ENCODE peak calls at places on chromosomes 4 and X, in four cellular contexts. I is stomach, Q is cardiac muscle cell, M is BE2C. N is an unnamed sample.

GRCh38 chrX:153381684-153382532 is 19.2 kb downstream of the PNMA6E start:
- DNase-seq in I (no peak), M (peak; percentile 86), Q (peak; percentile 78), N (no peak)

GRCh38 chrX:120769576-120770341 is 105.9 kb downstream of the CT47B1 start:
- DNase-seq in M (no peak), Q (peak; percentile 28), I (no peak), N (no peak)

GRCh38 chr4:53365121-53365485 is 758 bp downstream of the SCFD2 start:
- DNase-seq in M (peak; percentile 40), Q (peak; percentile 14), I (no peak), N (no peak)

GRCh38 chr4:143728171-143728570 is 27.7 kb upstream of the FREM3 start:
- DNase-seq in M (no peak), I (no peak), Q (no peak), N (no peak)

GRCh38 chr4:180160195-180160985 is 2082.8 kb upstream of the TENM3 start:
- DNase-seq in Q (no peak), M (no peak), I (no peak), N (no peak)

GRCh38 chr4:91837608-91838029 is 466.1 kb upstream of the GRID2 start:
- DNase-seq in Q (peak; percentile 3), M (no peak), I (no peak), N (no peak)

GRCh38 chrX:149527705-149528104 is 13.1 kb upstream of the EOLA1 start:
- DNase-seq in I (no peak), Q (peak; percentile 12), M (no peak), N (no peak)

GRCh38 chrX:150234126-150234525 is 129.0 kb upstream of the MAMLD1 start:
- DNase-seq in I (no peak), M (no peak), Q (no peak), N (no peak)

GRCh38 chr4:2256781-2257191 is 5.1 kb downstream of the MXD4 start:
- DNase-seq in M (no peak), Q (no peak), I (peak; percentile 63), N (peak; percentile 94)
- H3K4me1 ChIP-seq in M (peaks cover 8% of the 10 kb centered on the region), Q (no peaks in the 10 kb centered on the region), I (peaks cover 59% of the 10 kb centered on the region), N (peaks cover 74% of the 10 kb centered on the region)

GRCh38 chr4:146639414-146639814 is 721 bp downstream of the POU4F2 start:
- DNase-seq in I (no peak), Q (no peak), M (no peak), N (no peak)
- H3K27me3 ChIP-seq in I (peaks cover 99% of the 10 kb centered on the region), Q (peaks cover 99% of the 10 kb centered on the region), M (peaks cover 99% of the 10 kb centered on the region), N (peaks cover 67% of the 10 kb centered on the region)

GRCh38 chr4:56051710-56052075 is 102.9 kb downstream of the CEP135 start:
- DNase-seq in Q (no peak), M (no peak), I (no peak), N (no peak)
- H3K4me1 ChIP-seq in Q (peaks cover 3% of the 10 kb centered on the region), M (peaks cover 21% of the 10 kb centered on the region), I (peaks cover 15% of the 10 kb centered on the region), N (no peaks in the 10 kb centered on the region)

GRCh38 chrX:110671068-110671803 is 124.4 kb downstream of the CHRDL1 start:
- DNase-seq in M (no peak), Q (no peak), I (no peak), N (no peak)
- H3K27me3 ChIP-seq in M (no peaks in the 10 kb centered on the region), Q (peaks cover 6% of the 10 kb centered on the region), I (no peaks in the 10 kb centered on the region), N (no peaks in the 10 kb centered on the region)

DNA sequence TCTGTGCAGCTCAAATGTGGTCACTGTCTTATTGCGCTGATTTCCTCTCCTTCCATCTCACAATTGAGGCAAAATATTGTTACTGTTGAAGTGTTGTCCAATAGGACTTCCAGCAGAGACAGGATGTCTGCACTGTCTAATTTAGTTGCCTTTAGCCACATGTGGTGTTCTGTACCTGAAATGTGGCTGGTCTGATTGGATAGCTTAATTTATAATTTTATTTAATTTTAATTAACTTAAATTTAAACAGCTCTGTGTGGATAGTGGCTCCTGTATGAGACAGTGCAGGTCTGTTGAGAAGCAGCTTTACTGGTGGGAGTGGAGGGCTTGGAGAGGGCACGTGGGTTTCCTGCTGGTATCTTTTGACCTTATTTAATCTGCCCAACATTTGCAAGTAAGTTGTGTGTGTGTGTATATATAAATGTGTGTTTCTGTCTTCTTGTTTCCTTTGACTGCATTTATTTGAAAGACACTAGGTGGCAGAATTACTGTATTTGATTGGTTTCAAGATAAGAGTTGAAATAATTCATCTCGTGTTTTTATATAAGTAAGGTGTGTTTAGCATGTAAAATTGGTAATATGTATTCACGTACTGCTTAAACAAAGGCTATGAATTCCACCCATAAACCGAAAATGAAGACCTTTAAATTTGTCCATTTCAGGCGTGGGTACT is 55.3 kb upstream of the MSANTD1 start:
- DNase-seq in I (no peak), Q (no peak), M (peak; percentile 25), N (no peak)
- H3K4me1 ChIP-seq in I (no peaks in the 10 kb centered on the region), Q (no peaks in the 10 kb centered on the region), M (peaks cover 13% of the 10 kb centered on the region), N (no peaks in the 10 kb centered on the region)

DNA sequence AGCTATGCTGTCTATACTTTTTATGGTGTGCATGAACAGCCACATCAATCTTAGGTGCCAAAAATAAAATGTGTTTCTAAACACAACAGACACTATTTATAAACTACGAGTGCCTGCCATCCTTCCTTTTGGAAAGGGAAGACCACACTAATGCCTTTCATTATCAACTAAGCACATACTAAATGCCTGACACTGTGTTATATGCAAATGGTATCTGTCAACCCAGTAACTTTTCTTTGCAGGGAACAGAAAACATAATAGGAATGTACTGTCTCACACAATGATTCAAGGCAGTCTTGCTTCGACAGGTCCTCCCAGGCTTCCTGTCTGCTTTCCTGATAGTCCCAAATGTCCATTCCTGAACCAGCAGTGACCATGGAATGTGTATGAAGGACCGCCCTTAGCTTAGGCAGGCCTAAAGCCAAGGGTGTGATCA is 43.8 kb downstream of the ADGRA3 start:
- DNase-seq in I (no peak), M (no peak), Q (peak; percentile 23), N (no peak)
- H3K27me3 ChIP-seq in I (no peaks in the 10 kb centered on the region), M (no peaks in the 10 kb centered on the region), Q (no peaks in the 10 kb centered on the region), N (no peaks in the 10 kb centered on the region)

DNA sequence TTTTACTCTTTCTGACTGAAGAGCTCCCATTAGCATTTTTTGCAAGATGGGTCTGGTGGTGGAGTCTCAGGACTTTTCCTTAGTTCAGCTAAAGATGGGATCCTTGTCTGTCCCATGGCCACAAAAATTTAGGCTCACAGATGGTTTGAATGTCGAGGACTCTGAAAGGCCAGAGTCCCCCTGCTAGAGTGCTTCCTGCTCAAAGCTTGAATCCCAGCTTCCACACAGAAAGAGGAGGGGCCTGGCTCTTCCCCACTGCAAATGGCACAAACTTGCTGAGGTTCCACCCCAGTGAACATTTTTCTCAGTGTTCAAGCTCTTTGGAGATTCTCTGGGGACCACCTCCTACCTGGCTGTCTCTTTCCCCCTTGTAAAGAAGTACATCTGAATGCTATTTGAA is 64.7 kb upstream of the UGT2B15 start:
- DNase-seq in Q (no peak), I (no peak), M (no peak), N (no peak)
- H3K4me1 ChIP-seq in Q (peaks cover 10% of the 10 kb centered on the region), I (no peaks in the 10 kb centered on the region), M (no peaks in the 10 kb centered on the region), N (no peaks in the 10 kb centered on the region)